ENCODE peak calls at places on chromosome X, in six cellular contexts. V, X, N, Z, G and E are unnamed samples.

GRCh38 chrX:13646154-13646549 is 6.8 kb upstream of the TCEANC start:
- DNase-seq in V (peak), X (peak), N (peak), Z (peak), G (no peak), E (peak)

GRCh38 chrX:117768861-117769604 is 347.6 kb downstream of the KLHL13 start:
- DNase-seq in V (no peak), X (no peak), N (no peak), Z (no peak), G (no peak), E (no peak)

GRCh38 chrX:72340572-72340971 is 34.9 kb upstream of the CITED1 start:
- DNase-seq in V (no peak), X (no peak), N (no peak), Z (no peak), G (no peak), E (no peak)

GRCh38 chrX:44872319-44872816 is 620 bp upstream of the KDM6A start:
- DNase-seq in V (peak), X (no peak), N (peak), Z (peak), G (no peak), E (no peak)

GRCh38 chrX:130726661-130727060 is 176.3 kb downstream of the ENOX2 start:
- DNase-seq in V (no peak), X (no peak), N (no peak), Z (no peak), G (no peak), E (peak)

GRCh38 chrX:40281341-40282005 is 183.7 kb upstream of the BCOR start:
- DNase-seq in V (no peak), X (no peak), N (no peak), Z (no peak), G (no peak), E (peak)

GRCh38 chrX:77969538-77969937 is at the start of gene PGAM4:
- DNase-seq in V (no peak), X (no peak), N (no peak), Z (no peak), G (no peak), E (no peak)

GRCh38 chrX:70322784-70323183 is 32.9 kb downstream of the KIF4A start:
- DNase-seq in V (no peak), X (no peak), N (peak), Z (no peak), G (no peak), E (no peak)

GRCh38 chrX:107542500-107542899 is 85.8 kb upstream of the PRPS1 start:
- DNase-seq in V (no peak), X (peak), N (peak), Z (no peak), G (no peak), E (peak)

GRCh38 chrX:12210196-12210815 is 72.0 kb downstream of the FRMPD4 start:
- DNase-seq in V (no peak), X (no peak), N (no peak), Z (peak), G (no peak), E (no peak)

GRCh38 chrX:71935542-71935941 is 24.9 kb downstream of the NHSL2 start:
- DNase-seq in V (no peak), X (no peak), N (no peak), Z (no peak), G (no peak), E (no peak)

GRCh38 chrX:77160301-77160700 is 286.9 kb upstream of the FGF16 start:
- DNase-seq in V (no peak), X (no peak), N (no peak), Z (no peak), G (no peak), E (peak)

GRCh38 chrX:104253567-104254441 is 929 bp downstream of the ESX1 start:
- DNase-seq in V (no peak), X (no peak), N (no peak), Z (peak), G (no peak), E (no peak)

GRCh38 chrX:101764538-101764937 is 104.9 kb upstream of the ARMCX2 start:
- DNase-seq in V (no peak), X (no peak), N (no peak), Z (no peak), G (no peak), E (no peak)

GRCh38 chrX:40392599-40392998 is 188.2 kb upstream of the ATP6AP2 start:
- DNase-seq in V (no peak), X (no peak), N (no peak), Z (no peak), G (no peak), E (no peak)

GRCh38 chrX:63349307-63349706 is 1.8 kb downstream of the SPIN4 start:
- DNase-seq in V (no peak), X (no peak), N (peak), Z (no peak), G (no peak), E (peak)

GRCh38 chrX:39787999-39788398 is 309.8 kb downstream of the BCOR start:
- DNase-seq in V (no peak), X (no peak), N (no peak), Z (no peak), G (no peak), E (no peak)

GRCh38 chrX:25858273-25858880 is 279.8 kb upstream of the MAGEB18 start:
- DNase-seq in V (no peak), X (no peak), N (peak), Z (no peak), G (no peak), E (no peak)

GRCh38 chrX:40950546-40950945 is 134.7 kb upstream of the USP9X start:
- DNase-seq in V (no peak), X (no peak), N (no peak), Z (no peak), G (no peak), E (no peak)

GRCh38 chrX:106791495-106791894 is 11.0 kb upstream of the TBC1D8B start:
- DNase-seq in V (no peak), X (no peak), N (peak), Z (no peak), G (no peak), E (peak)

GRCh38 chrX:19343085-19343461 is 654 bp upstream of the PDHA1 start:
- DNase-seq in V (no peak), X (no peak), N (no peak), Z (no peak), G (no peak), E (no peak)

GRCh38 chrX:3119376-3119775 is 78.1 kb downstream of the ARSF start:
- DNase-seq in V (no peak), X (no peak), N (no peak), Z (no peak), G (no peak), E (no peak)

GRCh38 chrX:39969099-39969825 is 128.5 kb downstream of the BCOR start:
- DNase-seq in V (no peak), X (no peak), N (peak), Z (no peak), G (no peak), E (no peak)

GRCh38 chrX:138756234-138756633 is 44.7 kb upstream of the FGF13 start:
- DNase-seq in V (no peak), X (no peak), N (no peak), Z (no peak), G (no peak), E (peak)

GRCh38 chrX:44674906-44675305 is 132.2 kb upstream of the FUNDC1 start:
- DNase-seq in V (no peak), X (no peak), N (no peak), Z (no peak), G (no peak), E (no peak)

GRCh38 chrX:19785647-19786046 is 101.8 kb downstream of the SH3KBP1 start:
- DNase-seq in V (no peak), X (no peak), N (no peak), Z (no peak), G (no peak), E (no peak)

GRCh38 chrX:95629737-95630136 is 1054.9 kb upstream of the DIAPH2 start:
- DNase-seq in V (no peak), X (no peak), N (no peak), Z (no peak), G (no peak), E (peak)

GRCh38 chrX:54043696-54044125 is 562 bp downstream of the PHF8 start:
- DNase-seq in V (peak), X (no peak), N (no peak), Z (no peak), G (no peak), E (peak)
- TF ChIP-seq POLR2A in V (no peak), X (no peak), N (no peak), Z (peak), G (peak), E (no peak)

GRCh38 chrX:21658746-21659145 is 616 bp upstream of the KLHL34 start:
- DNase-seq in V (no peak), X (no peak), N (no peak), Z (no peak), G (no peak), E (no peak)
- TF ChIP-seq MAX in V (no peak), X (no peak), N (no peak), Z (no peak), G (no peak), E (no peak)

GRCh38 chrX:151183233-151183632 is 6.8 kb downstream of the GPR50 start:
- DNase-seq in V (no peak), X (no peak), N (no peak), Z (no peak), G (no peak), E (no peak)
- TF ChIP-seq POLR2A in V (no peak), X (no peak), N (no peak), Z (no peak), G (no peak), E (no peak)

GRCh38 chrX:150197388-150197787 is 165.7 kb upstream of the MAMLD1 start:
- DNase-seq in V (no peak), X (no peak), N (no peak), Z (no peak), G (no peak), E (no peak)

GRCh38 chrX:150200361-150200760 is 162.8 kb upstream of the MAMLD1 start:
- DNase-seq in V (no peak), X (no peak), N (no peak), Z (no peak), G (no peak), E (no peak)

GRCh38 chrX:150199181-150199580 is 163.9 kb upstream of the MAMLD1 start:
- DNase-seq in V (no peak), X (no peak), N (no peak), Z (no peak), G (no peak), E (no peak)

GRCh38 chrX:150199803-150200202 is 163.3 kb upstream of the MAMLD1 start:
- DNase-seq in V (no peak), X (no peak), N (no peak), Z (no peak), G (no peak), E (no peak)

DNA sequence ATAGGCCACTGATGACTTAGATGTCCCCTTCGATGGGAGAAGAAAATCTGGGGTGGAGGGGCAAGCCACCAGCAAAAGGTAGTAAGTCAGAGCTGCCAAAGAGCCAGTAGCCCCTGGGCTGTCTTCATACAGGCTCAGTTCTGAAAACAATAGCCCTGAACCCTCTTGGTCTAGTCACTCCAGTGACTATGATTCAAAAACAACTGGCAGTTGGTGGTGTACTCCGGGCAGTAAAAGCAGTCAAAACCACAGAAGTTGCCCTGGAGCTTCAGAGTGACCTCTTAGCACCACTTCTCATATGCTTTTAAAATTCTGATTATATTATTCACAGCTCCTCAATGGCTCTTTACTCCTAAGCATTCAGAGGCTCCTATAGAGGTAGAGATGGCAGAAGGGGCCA is 164.3 kb upstream of the MAMLD1 start:
- DNase-seq in V (no peak), X (no peak), N (no peak), Z (no peak), G (no peak), E (peak)
- TF ChIP-seq MAX in V (no peak), X (no peak), N (no peak), Z (no peak), G (no peak), E (no peak)